ENCODE peak calls at places on chromosome 1, in four cellular contexts. Y is uterus; F is naive thymus-derived CD4-positive, alpha-beta T cell; Z is cardiac fibroblast. H is an unnamed sample.

GRCh38 chr1:50251592-50252165 is 143.0 kb downstream of the ELAVL4 start:
- DNase-seq in F (no peak), Y (no peak), Z (no peak), H (no peak)

GRCh38 chr1:220891221-220892085 is 12.2 kb downstream of the HLX start:
- DNase-seq in F (no peak), Y (no peak), Z (no peak), H (no peak)

GRCh38 chr1:186063091-186063657 is 311.9 kb downstream of the TPR start:
- DNase-seq in Y (no peak), F (no peak), Z (no peak), H (no peak)

GRCh38 chr1:168287237-168287664 is 6.6 kb downstream of the TBX19 start:
- DNase-seq in Y (no peak), Z (peak; percentile 69), F (no peak), H (no peak)

GRCh38 chr1:26287033-26287711 is 7.3 kb downstream of the SH3BGRL3 start:
- DNase-seq in F (peak; percentile 81), Z (no peak), Y (no peak), H (peak; percentile 71)

GRCh38 chr1:178513278-178513983 is 522 bp downstream of the TEX35 start:
- DNase-seq in F (no peak), Z (peak; percentile 78), Y (no peak), H (no peak)

GRCh38 chr1:90346349-90346748 is 351.4 kb downstream of the ZNF326 start:
- DNase-seq in Z (no peak), F (no peak), Y (no peak), H (no peak)

GRCh38 chr1:204127597-204128242 is 24.1 kb downstream of the ETNK2 start:
- DNase-seq in F (no peak), Z (peak; percentile 87), Y (peak; percentile 74), H (peak; percentile 41)

GRCh38 chr1:43708006-43708412 is 673 bp downstream of the ST3GAL3 start:
- DNase-seq in Y (no peak), F (no peak), Z (peak; percentile 41), H (no peak)

GRCh38 chr1:53586765-53587164 is 127.6 kb downstream of the DMRTB1 start:
- DNase-seq in F (no peak), Z (no peak), Y (no peak), H (no peak)

GRCh38 chr1:201560328-201561194 is 21.6 kb downstream of the NAV1 start:
- DNase-seq in Y (no peak), Z (no peak), F (no peak), H (no peak)

GRCh38 chr1:33074193-33074945 is 6.6 kb upstream of the AZIN2 start:
- DNase-seq in F (no peak), Z (no peak), Y (no peak), H (no peak)

GRCh38 chr1:11044086-11044848 is 2.8 kb downstream of the MASP2 start:
- DNase-seq in Y (peak; percentile 8), F (no peak), Z (no peak), H (no peak)

GRCh38 chr1:6807782-6808181 is 22.5 kb downstream of the CAMTA1 start:
- DNase-seq in Z (no peak), F (no peak), Y (no peak), H (no peak)

GRCh38 chr1:204259782-204260181 is 46.0 kb upstream of the GOLT1A start:
- DNase-seq in Z (no peak), Y (no peak), F (no peak), H (no peak)

GRCh38 chr1:40039245-40039756 is 1.2 kb upstream of the CAP1 start:
- DNase-seq in F (no peak), Z (peak; percentile 66), Y (no peak), H (no peak)

GRCh38 chr1:166888710-166889109 is 12.6 kb upstream of the TADA1 start:
- DNase-seq in F (no peak), Z (no peak), Y (no peak), H (no peak)

GRCh38 chr1:47593598-47594285 is 155.9 kb downstream of the FOXD2 start:
- DNase-seq in F (no peak), Y (no peak), Z (no peak), H (no peak)

GRCh38 chr1:33266766-33267165 is 10.5 kb downstream of the ZNF362 start:
- DNase-seq in Z (no peak), F (no peak), Y (no peak), H (no peak)

GRCh38 chr1:211920141-211920572 is 89.6 kb upstream of the LPGAT1 start:
- DNase-seq in Y (no peak), Z (peak; percentile 94), F (no peak), H (no peak)

GRCh38 chr1:18288609-18289219 is 181.1 kb downstream of the IGSF21 start:
- DNase-seq in F (no peak), Y (no peak), Z (no peak), H (no peak)

GRCh38 chr1:43786975-43787374 is 79.6 kb downstream of the ST3GAL3 start:
- DNase-seq in Y (peak; percentile 52), Z (peak; percentile 63), F (no peak), H (peak; percentile 69)

GRCh38 chr1:239879321-239880170 is 212.1 kb upstream of the FMN2 start:
- DNase-seq in Z (no peak), Y (no peak), F (no peak), H (no peak)

GRCh38 chr1:97093742-97094141 is 372.2 kb downstream of the PTBP2 start:
- DNase-seq in F (no peak), Z (peak; percentile 76), Y (no peak), H (no peak)

GRCh38 chr1:21638531-21639341 is 30.4 kb downstream of the RAP1GAP start:
- DNase-seq in Z (no peak), F (no peak), Y (no peak), H (no peak)

GRCh38 chr1:236890152-236891056 is 95.3 kb downstream of the MTR start:
- DNase-seq in Y (peak; percentile 29), Z (peak; percentile 58), F (no peak), H (no peak)

GRCh38 chr1:215501496-215501895 is 65.6 kb upstream of the KCTD3 start:
- DNase-seq in F (no peak), Y (no peak), Z (no peak), H (no peak)

GRCh38 chr1:157073944-157074685 is 25.5 kb downstream of the ETV3L start:
- DNase-seq in F (peak; percentile 21), Z (peak; percentile 81), Y (peak; percentile 70), H (peak; percentile 69)

GRCh38 chr1:212935387-212935981 is 14.9 kb upstream of the VASH2 start:
- DNase-seq in Z (no peak), Y (no peak), F (no peak), H (no peak)

GRCh38 chr1:153611024-153611352 is 1.9 kb downstream of the S100A16 start:
- DNase-seq in Y (no peak), F (no peak), Z (no peak), H (no peak)
- H3K4me3 ChIP-seq in Y (peak overlapping the region; percentile 59), F (no peak overlapping the region), Z (peak overlapping the region; percentile 71), H (no peak overlapping the region)

GRCh38 chr1:203031467-203031866 is 5.2 kb downstream of the PPFIA4 start:
- DNase-seq in Z (no peak), F (no peak), Y (no peak), H (no peak)

GRCh38 chr1:203028784-203029553 is 2.7 kb downstream of the PPFIA4 start:
- DNase-seq in Z (peak; percentile 26), F (no peak), Y (no peak), H (peak; percentile 80)

GRCh38 chr1:203025721-203026665 is at the start of gene PPFIA4:
- DNase-seq in Y (peak; percentile 85), F (peak; percentile 79), Z (peak; percentile 91), H (peak; percentile 75)

GRCh38 chr1:203026666-203027663 is 674 bp downstream of the PPFIA4 start:
- DNase-seq in Z (no peak), F (no peak), Y (no peak), H (no peak)

DNA sequence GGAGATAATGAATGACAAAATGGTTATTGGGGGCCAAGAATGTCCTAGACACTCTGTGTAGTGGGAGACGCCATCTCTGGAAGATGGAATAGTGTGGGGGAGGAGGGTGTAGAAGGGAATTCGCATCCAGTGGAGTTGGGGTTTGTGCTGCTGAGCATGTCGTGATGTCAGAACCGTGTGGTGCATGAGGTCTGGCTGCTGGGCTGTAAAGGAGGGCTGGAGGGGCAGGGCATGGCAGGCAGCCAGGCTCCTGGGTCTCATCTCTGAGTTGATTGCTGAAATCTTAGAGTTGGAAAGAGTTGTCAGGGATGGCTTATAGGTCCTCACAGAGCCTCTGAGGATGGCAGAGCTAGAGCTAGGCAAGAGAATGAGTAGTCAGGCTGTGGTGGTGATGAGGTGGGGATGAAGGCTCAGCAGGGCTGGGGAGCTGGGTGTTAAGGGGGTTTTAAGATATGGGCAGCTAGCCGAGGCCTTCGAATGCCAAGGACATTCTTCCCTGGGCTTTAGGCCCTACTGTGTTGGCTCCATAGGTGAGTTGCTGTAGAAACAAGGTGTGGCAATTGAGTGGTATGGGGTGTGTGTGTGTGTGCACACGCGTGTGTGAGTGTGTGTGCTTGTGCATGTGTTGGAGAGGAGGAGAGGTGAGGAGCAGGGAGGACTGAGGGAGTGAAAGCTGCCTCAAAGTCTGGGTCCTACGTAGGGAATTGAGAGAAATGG is 1.9 kb downstream of the PPFIA4 start:
- DNase-seq in Z (peak; percentile 29), F (no peak), Y (no peak), H (no peak)
- H3K4me3 ChIP-seq in Z (no peak overlapping the region), F (no peak overlapping the region), Y (no peak overlapping the region), H (peak overlapping the region; percentile 1)

GRCh38 chr1:51930329-51930728 is 51.8 kb upstream of the NRDC start:
- DNase-seq in F (no peak), Y (no peak), Z (no peak), H (no peak)
- H3K4me3 ChIP-seq in F (no peak overlapping the region), Y (no peak overlapping the region), Z (no peak overlapping the region), H (no peak overlapping the region)

GRCh38 chr1:199751962-199752687 is 275.4 kb upstream of the NR5A2 start:
- DNase-seq in Z (no peak), F (no peak), Y (no peak), H (no peak)

GRCh38 chr1:199746985-199747384 is 280.5 kb upstream of the NR5A2 start:
- DNase-seq in Y (no peak), Z (no peak), F (no peak), H (no peak)

GRCh38 chr1:199752688-199753027 is 274.9 kb upstream of the NR5A2 start:
- DNase-seq in F (no peak), Y (no peak), Z (no peak), H (no peak)

GRCh38 chr1:199751524-199751923 is 276.0 kb upstream of the NR5A2 start:
- DNase-seq in F (no peak), Y (no peak), Z (no peak), H (no peak)

DNA sequence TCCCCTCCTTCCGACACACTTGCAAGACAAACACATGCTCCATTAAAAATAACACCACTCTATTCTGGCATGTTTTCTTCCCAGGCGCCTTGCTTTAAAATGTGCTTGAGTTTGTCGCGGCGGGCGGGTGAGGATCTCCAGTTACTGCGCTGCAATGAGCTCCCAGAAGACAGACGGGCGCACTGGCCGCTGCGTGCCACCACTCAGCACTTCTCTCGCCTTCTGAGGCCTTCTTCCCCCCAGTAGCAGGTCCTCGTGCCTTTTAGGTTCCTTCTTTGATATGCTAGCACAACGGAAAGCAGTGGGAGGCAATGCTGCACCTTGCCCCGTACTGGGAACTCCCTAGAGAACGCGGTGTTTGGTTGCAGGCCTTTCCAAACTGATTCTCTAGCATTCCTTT is 279.5 kb upstream of the NR5A2 start:
- DNase-seq in Y (no peak), F (no peak), Z (no peak), H (peak; percentile 12)
- H3K4me3 ChIP-seq in Y (no peak overlapping the region), F (no peak overlapping the region), Z (no peak overlapping the region), H (peak overlapping the region; percentile 17)

DNA sequence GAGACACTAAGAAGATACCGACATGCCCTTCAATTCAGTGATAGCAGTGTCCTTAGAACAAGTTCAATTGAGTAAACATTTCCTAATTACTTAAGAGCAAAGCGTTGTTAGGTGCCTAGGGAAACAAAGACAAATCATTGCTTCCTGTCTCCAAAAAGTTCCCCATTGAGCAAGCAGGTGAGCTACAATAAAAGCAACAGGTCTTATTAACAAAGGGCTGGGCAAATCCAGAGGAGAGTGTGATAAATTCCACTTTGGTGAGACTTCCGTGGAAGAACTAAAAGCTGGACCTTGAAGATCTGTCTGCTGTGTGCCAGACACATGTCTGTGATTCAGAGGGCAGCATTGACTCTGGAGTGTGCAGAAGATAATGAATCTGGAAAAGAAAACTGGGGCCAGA is 1.9 kb upstream of the TUT4 start:
- DNase-seq in Z (no peak), F (peak; percentile 31), Y (no peak), H (no peak)
- H3K4me3 ChIP-seq in Z (no peak overlapping the region), F (no peak overlapping the region), Y (no peak overlapping the region), H (no peak overlapping the region)

H was measured in gastrocnemius medialis.